ENCODE peak calls at places on chromosomes 7 and 10, in nine cellular contexts. Z, T, V, P, J, F, X, Q and C are unnamed samples.

GRCh38 chr7:50207251-50207564 is 97.3 kb upstream of the IKZF1 start:
- DNase-seq in Z (no peak), T (no peak), V (no peak), P (no peak), J (no peak), F (no peak), X (no peak), Q (peak; percentile 34), C (peak; percentile 86)

GRCh38 chr7:18808026-18808425 is 309.4 kb downstream of the TWIST1 start:
- DNase-seq in Z (no peak), T (no peak), V (no peak), P (no peak), J (no peak), F (no peak), X (no peak), Q (no peak), C (no peak)

GRCh38 chr7:137755846-137756685 is 90.7 kb downstream of the DGKI start:
- DNase-seq in Z (no peak), T (no peak), V (no peak), P (no peak), J (no peak), F (no peak), X (no peak), Q (no peak), C (no peak)

GRCh38 chr10:22023508-22023907 is 20.0 kb upstream of the DNAJC1 start:
- DNase-seq in Z (no peak), T (no peak), V (no peak), P (no peak), J (no peak), F (no peak), X (no peak), Q (no peak), C (no peak)

GRCh38 chr10:7872041-7872442 is 53.7 kb downstream of the TAF3 start:
- DNase-seq in Z (peak; percentile 34), T (peak; percentile 46), V (no peak), P (no peak), J (no peak), F (peak; percentile 15), X (no peak), Q (no peak), C (no peak)

GRCh38 chr7:100102950-100103840 is 1.8 kb downstream of the AP4M1 start:
- DNase-seq in Z (peak; percentile 95), T (peak; percentile 58), V (no peak), P (no peak), J (no peak), F (no peak), X (no peak), Q (no peak), C (no peak)

GRCh38 chr7:28088032-28088431 is 92.6 kb downstream of the JAZF1 start:
- DNase-seq in Z (peak; percentile 65), T (peak; percentile 53), V (no peak), P (no peak), J (no peak), F (no peak), X (no peak), Q (no peak), C (no peak)

GRCh38 chr7:69732203-69732602 is 133.9 kb downstream of the AUTS2 start:
- DNase-seq in Z (no peak), T (peak; percentile 10), V (peak; percentile 29), P (no peak), J (no peak), F (peak; percentile 14), X (no peak), Q (no peak), C (no peak)

GRCh38 chr10:69324583-69324982 is 46.3 kb downstream of the HK1 start:
- DNase-seq in Z (no peak), T (no peak), V (no peak), P (no peak), J (no peak), F (no peak), X (no peak), Q (no peak), C (no peak)

GRCh38 chr7:13181221-13181620 is 493.8 kb downstream of the ARL4A start:
- DNase-seq in Z (peak; percentile 11), T (peak; percentile 24), V (no peak), P (no peak), J (peak; percentile 12), F (no peak), X (no peak), Q (no peak), C (no peak)

GRCh38 chr10:93199221-93199681 is 125.6 kb downstream of the CYP26A1 start:
- DNase-seq in Z (peak; percentile 91), T (peak; percentile 48), V (peak; percentile 78), P (peak; percentile 65), J (peak; percentile 23), F (peak; percentile 21), X (no peak), Q (no peak), C (no peak)

GRCh38 chr7:84175461-84175860 is 19.1 kb downstream of the SEMA3A start:
- DNase-seq in Z (no peak), T (no peak), V (no peak), P (no peak), J (no peak), F (no peak), X (no peak), Q (no peak), C (no peak)

GRCh38 chr10:19046709-19047108 is 1.9 kb upstream of the MALRD1 start:
- DNase-seq in Z (no peak), T (no peak), V (no peak), P (no peak), J (no peak), F (no peak), X (no peak), Q (no peak), C (no peak)

GRCh38 chr7:46759711-46760480 is 822.0 kb downstream of the TNS3 start:
- DNase-seq in Z (peak; percentile 59), T (peak; percentile 67), V (no peak), P (no peak), J (no peak), F (peak; percentile 38), X (no peak), Q (no peak), C (no peak)

GRCh38 chr10:123997486-123998196 is 95.8 kb downstream of the CHST15 start:
- DNase-seq in Z (peak; percentile 97), T (peak; percentile 98), V (no peak), P (no peak), J (no peak), F (peak; percentile 96), X (no peak), Q (no peak), C (no peak)

GRCh38 chr7:157730614-157731013 is 393.8 kb downstream of the DNAJB6 start:
- DNase-seq in Z (no peak), T (no peak), V (no peak), P (no peak), J (no peak), F (no peak), X (no peak), Q (no peak), C (no peak)

GRCh38 chr7:157734926-157735640 is 398.3 kb downstream of the DNAJB6 start:
- DNase-seq in Z (no peak), T (no peak), V (no peak), P (no peak), J (no peak), F (no peak), X (no peak), Q (no peak), C (no peak)

GRCh38 chr7:157726764-157727163 is 390.0 kb downstream of the DNAJB6 start:
- DNase-seq in Z (no peak), T (no peak), V (no peak), P (no peak), J (no peak), F (no peak), X (no peak), Q (no peak), C (no peak)

GRCh38 chr7:157727964-157728615 is 391.3 kb downstream of the DNAJB6 start:
- DNase-seq in Z (no peak), T (no peak), V (no peak), P (no peak), J (no peak), F (no peak), X (no peak), Q (no peak), C (no peak)

DNA sequence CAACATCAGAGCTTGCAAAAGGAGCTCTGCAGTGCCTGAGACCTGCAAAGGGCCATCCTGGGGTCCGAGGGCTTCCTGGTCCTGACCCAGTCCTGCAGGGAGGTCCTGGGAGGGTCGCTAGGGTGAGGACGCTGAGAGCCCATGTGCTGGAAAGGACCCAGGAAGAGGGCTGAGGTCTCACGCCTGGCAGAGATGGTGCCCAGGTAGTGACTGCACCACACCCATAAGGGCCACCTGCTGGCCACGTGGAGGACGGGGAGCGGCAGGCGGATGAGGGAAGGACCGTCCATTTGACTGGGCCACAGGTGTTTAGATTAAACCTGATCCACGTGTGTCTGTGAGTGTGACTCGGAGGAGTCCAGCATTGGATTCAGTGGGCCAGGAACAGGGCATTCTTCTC is 392.8 kb downstream of the DNAJB6 start:
- DNase-seq in Z (no peak), T (no peak), V (no peak), P (no peak), J (no peak), F (no peak), X (no peak), Q (no peak), C (no peak)
- TF ChIP-seq CTCF in Z (no peak), T (no peak), V (no peak), P (no peak), J (no peak), F (no peak), X (no peak), Q (no peak), C (no peak)

DNA sequence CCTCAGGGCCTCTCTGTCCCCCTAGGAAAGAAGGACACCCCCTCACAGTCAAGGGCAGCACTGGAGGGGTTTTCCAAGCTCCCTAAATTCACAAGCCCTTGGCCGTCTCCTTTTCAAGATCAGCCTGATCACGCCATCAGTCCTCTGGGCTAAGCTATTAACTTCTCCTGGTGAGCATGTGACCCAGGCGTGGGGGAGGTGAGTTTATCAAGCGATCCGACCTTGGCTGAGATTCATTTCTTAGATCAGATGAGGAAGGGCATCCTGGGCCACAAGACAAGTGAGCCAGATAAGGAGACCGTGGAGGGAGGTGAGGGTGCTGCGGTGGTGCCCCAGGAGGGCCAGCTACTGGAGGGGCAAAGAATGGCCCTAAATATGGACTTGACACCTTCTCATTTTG is 19.2 kb upstream of the EN2 start:
- DNase-seq in Z (no peak), T (no peak), V (no peak), P (no peak), J (no peak), F (no peak), X (peak; percentile 2), Q (no peak), C (peak; percentile 30)
- TF ChIP-seq CTCF in Z (no peak), T (no peak), V (no peak), P (no peak), J (no peak), F (no peak), X (no peak), Q (no peak), C (no peak)

DNA sequence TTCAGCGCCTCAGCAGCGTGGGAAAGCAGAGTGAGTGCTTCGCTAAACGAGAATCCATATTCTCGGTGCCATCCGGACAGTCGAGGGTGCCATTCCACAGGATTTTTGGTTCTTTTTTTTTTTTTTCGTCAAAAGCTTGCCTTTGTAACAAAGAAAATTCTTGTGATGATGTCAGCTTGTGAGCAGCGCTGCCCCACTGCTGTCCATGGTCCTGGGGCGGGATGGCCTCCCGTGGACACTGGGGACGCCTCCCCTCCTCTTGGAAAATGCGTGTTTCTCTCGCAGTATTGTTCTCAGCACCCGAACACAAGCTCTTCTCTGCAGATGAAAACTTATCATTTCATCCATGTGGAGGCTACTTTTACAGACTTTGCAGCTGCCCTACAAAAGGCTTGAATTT is 477.4 kb downstream of the TCERG1L start:
- DNase-seq in Z (no peak), T (no peak), V (no peak), P (no peak), J (peak; percentile 59), F (no peak), X (no peak), Q (no peak), C (no peak)
- TF ChIP-seq CTCF in Z (no peak), T (no peak), V (no peak), P (no peak), J (no peak), F (no peak), X (no peak), Q (no peak), C (no peak)

GRCh38 chr7:146772581-146772980 is 656.0 kb downstream of the CNTNAP2 start:
- DNase-seq in Z (peak; percentile 9), T (no peak), V (no peak), P (no peak), J (peak; percentile 22), F (no peak), X (peak; percentile 71), Q (no peak), C (no peak)
- TF ChIP-seq CTCF in Z (peak; percentile 40), T (no peak), V (no peak), P (no peak), J (peak; percentile 36), F (no peak), X (peak; percentile 50), Q (no peak), C (peak; percentile 45)